ENCODE peak calls at places on chromosomes 6 and 20, in five cellular contexts. One of them, this sample, is unnamed.

GRCh38 chr6:110534731-110535164 is 58.3 kb upstream of the SLC22A16 start:
- DNase-seq in fibroblast of the aortic adventitia: peak
- DNase-seq in prostate gland: peak
- DNase-seq in astrocyte of the cerebellum: peak
- DNase-seq in stomach: no peak
- DNase-seq in this sample: no peak

GRCh38 chr20:951384-952169 is 35.4 kb upstream of the ANGPT4 start:
- DNase-seq in fibroblast of the aortic adventitia: no peak
- DNase-seq in prostate gland: no peak
- DNase-seq in astrocyte of the cerebellum: no peak
- DNase-seq in stomach: no peak
- DNase-seq in this sample: no peak

GRCh38 chr6:87675004-87675681 is 26.9 kb downstream of the AKIRIN2 start:
- DNase-seq in fibroblast of the aortic adventitia: no peak
- DNase-seq in prostate gland: no peak
- DNase-seq in astrocyte of the cerebellum: no peak
- DNase-seq in stomach: no peak
- DNase-seq in this sample: no peak

GRCh38 chr6:113362542-113363430 is 494.4 kb upstream of the MARCKS start:
- DNase-seq in fibroblast of the aortic adventitia: peak
- DNase-seq in prostate gland: no peak
- DNase-seq in astrocyte of the cerebellum: no peak
- DNase-seq in stomach: no peak
- DNase-seq in this sample: no peak

GRCh38 chr20:20649945-20650344 is 62.5 kb downstream of the RALGAPA2 start:
- DNase-seq in fibroblast of the aortic adventitia: no peak
- DNase-seq in prostate gland: no peak
- DNase-seq in astrocyte of the cerebellum: no peak
- DNase-seq in stomach: no peak
- DNase-seq in this sample: no peak

GRCh38 chr6:40968620-40969145 is 70.3 kb downstream of the UNC5CL start:
- DNase-seq in fibroblast of the aortic adventitia: peak
- DNase-seq in prostate gland: no peak
- DNase-seq in astrocyte of the cerebellum: no peak
- DNase-seq in stomach: no peak
- DNase-seq in this sample: no peak

GRCh38 chr6:971981-972640 is 279.2 kb upstream of the EXOC2 start:
- DNase-seq in fibroblast of the aortic adventitia: no peak
- DNase-seq in prostate gland: no peak
- DNase-seq in astrocyte of the cerebellum: no peak
- DNase-seq in stomach: no peak
- DNase-seq in this sample: peak

GRCh38 chr20:1975251-1975650 is 18.6 kb downstream of the PDYN start:
- DNase-seq in fibroblast of the aortic adventitia: no peak
- DNase-seq in prostate gland: no peak
- DNase-seq in astrocyte of the cerebellum: no peak
- DNase-seq in stomach: no peak
- DNase-seq in this sample: no peak

GRCh38 chr20:17762243-17762872 is 62.6 kb downstream of the BANF2 start:
- DNase-seq in fibroblast of the aortic adventitia: no peak
- DNase-seq in prostate gland: no peak
- DNase-seq in astrocyte of the cerebellum: no peak
- DNase-seq in stomach: peak
- DNase-seq in this sample: no peak

GRCh38 chr6:50905297-50905696 is 86.6 kb downstream of the TFAP2B start:
- DNase-seq in fibroblast of the aortic adventitia: no peak
- DNase-seq in prostate gland: no peak
- DNase-seq in astrocyte of the cerebellum: no peak
- DNase-seq in stomach: no peak
- DNase-seq in this sample: no peak

GRCh38 chr6:1296542-1296941 is 15.4 kb upstream of the FOXQ1 start:
- DNase-seq in fibroblast of the aortic adventitia: peak
- DNase-seq in prostate gland: no peak
- DNase-seq in astrocyte of the cerebellum: no peak
- DNase-seq in stomach: no peak
- DNase-seq in this sample: no peak

GRCh38 chr6:122789862-122790739 is 1.0 kb downstream of the SMPDL3A start:
- DNase-seq in fibroblast of the aortic adventitia: peak
- DNase-seq in prostate gland: peak
- DNase-seq in astrocyte of the cerebellum: no peak
- DNase-seq in stomach: no peak
- DNase-seq in this sample: no peak

GRCh38 chr20:45935416-45936046 is 1.0 kb downstream of the PCIF1 start:
- DNase-seq in fibroblast of the aortic adventitia: no peak
- DNase-seq in prostate gland: no peak
- DNase-seq in astrocyte of the cerebellum: no peak
- DNase-seq in stomach: no peak
- DNase-seq in this sample: no peak

GRCh38 chr6:130749402-130749801 is 77.8 kb upstream of the SMLR1 start:
- DNase-seq in fibroblast of the aortic adventitia: no peak
- DNase-seq in prostate gland: no peak
- DNase-seq in astrocyte of the cerebellum: no peak
- DNase-seq in stomach: no peak
- DNase-seq in this sample: no peak

GRCh38 chr20:55893031-55893430 is 112.3 kb downstream of the CBLN4 start:
- DNase-seq in fibroblast of the aortic adventitia: no peak
- DNase-seq in prostate gland: no peak
- DNase-seq in astrocyte of the cerebellum: no peak
- DNase-seq in stomach: no peak
- DNase-seq in this sample: no peak

GRCh38 chr20:16434087-16434664 is 139.1 kb downstream of the KIF16B start:
- DNase-seq in fibroblast of the aortic adventitia: peak
- DNase-seq in prostate gland: no peak
- DNase-seq in astrocyte of the cerebellum: no peak
- DNase-seq in stomach: peak
- DNase-seq in this sample: peak

GRCh38 chr6:62999796-63000195 is 211.5 kb upstream of the FKBP1C start:
- DNase-seq in fibroblast of the aortic adventitia: no peak
- DNase-seq in prostate gland: no peak
- DNase-seq in astrocyte of the cerebellum: no peak
- DNase-seq in stomach: no peak
- DNase-seq in this sample: no peak

GRCh38 chr20:35339007-35339406 is 46.8 kb upstream of the FAM83C start:
- DNase-seq in fibroblast of the aortic adventitia: peak
- DNase-seq in prostate gland: no peak
- DNase-seq in astrocyte of the cerebellum: peak
- DNase-seq in stomach: no peak
- DNase-seq in this sample: peak

GRCh38 chr6:7542878-7543394 is 1.5 kb downstream of the DSP start:
- DNase-seq in fibroblast of the aortic adventitia: peak
- DNase-seq in prostate gland: peak
- DNase-seq in astrocyte of the cerebellum: no peak
- DNase-seq in stomach: peak
- DNase-seq in this sample: no peak

GRCh38 chr6:36858407-36858981 is 16.1 kb downstream of the PPIL1 start:
- DNase-seq in fibroblast of the aortic adventitia: peak
- DNase-seq in prostate gland: peak
- DNase-seq in astrocyte of the cerebellum: peak
- DNase-seq in stomach: no peak
- DNase-seq in this sample: no peak

GRCh38 chr20:57411406-57412283 is 20.4 kb downstream of the RBM38 start:
- DNase-seq in fibroblast of the aortic adventitia: no peak
- DNase-seq in prostate gland: no peak
- DNase-seq in astrocyte of the cerebellum: no peak
- DNase-seq in stomach: no peak
- DNase-seq in this sample: no peak

GRCh38 chr6:44116643-44117382 is 10.4 kb downstream of the MRPL14 start:
- DNase-seq in fibroblast of the aortic adventitia: peak
- DNase-seq in prostate gland: no peak
- DNase-seq in astrocyte of the cerebellum: peak
- DNase-seq in stomach: no peak
- DNase-seq in this sample: no peak

GRCh38 chr6:136226027-136226673 is 24.0 kb downstream of the MTFR2 start:
- DNase-seq in fibroblast of the aortic adventitia: peak
- DNase-seq in prostate gland: peak
- DNase-seq in astrocyte of the cerebellum: peak
- DNase-seq in stomach: peak
- DNase-seq in this sample: no peak

GRCh38 chr6:402901-403658 is 11.5 kb downstream of the IRF4 start:
- DNase-seq in fibroblast of the aortic adventitia: no peak
- DNase-seq in prostate gland: no peak
- DNase-seq in astrocyte of the cerebellum: no peak
- DNase-seq in stomach: no peak
- DNase-seq in this sample: no peak

GRCh38 chr6:162625846-162626540 is 101.6 kb downstream of the PRKN start:
- DNase-seq in fibroblast of the aortic adventitia: no peak
- DNase-seq in prostate gland: no peak
- DNase-seq in astrocyte of the cerebellum: no peak
- DNase-seq in stomach: no peak
- DNase-seq in this sample: no peak

GRCh38 chr6:19137419-19138035 is 699.6 kb upstream of the ID4 start:
- DNase-seq in fibroblast of the aortic adventitia: no peak
- DNase-seq in prostate gland: no peak
- DNase-seq in astrocyte of the cerebellum: no peak
- DNase-seq in stomach: no peak
- DNase-seq in this sample: no peak

GRCh38 chr20:31751126-31751525 is 12.0 kb downstream of the TPX2 start:
- DNase-seq in fibroblast of the aortic adventitia: peak
- DNase-seq in prostate gland: no peak
- DNase-seq in astrocyte of the cerebellum: peak
- DNase-seq in stomach: no peak
- DNase-seq in this sample: no peak

GRCh38 chr6:104344223-104344622 is 515.5 kb downstream of the HACE1 start:
- DNase-seq in fibroblast of the aortic adventitia: no peak
- DNase-seq in prostate gland: no peak
- DNase-seq in astrocyte of the cerebellum: no peak
- DNase-seq in stomach: no peak
- DNase-seq in this sample: no peak

GRCh38 chr6:104349191-104349590 is 510.5 kb downstream of the HACE1 start:
- DNase-seq in fibroblast of the aortic adventitia: no peak
- DNase-seq in prostate gland: no peak
- DNase-seq in astrocyte of the cerebellum: no peak
- DNase-seq in stomach: no peak
- DNase-seq in this sample: no peak
- H3K4me3 ChIP-seq in fibroblast of the aortic adventitia: no peak
- H3K4me3 ChIP-seq in prostate gland: no peak
- H3K4me3 ChIP-seq in astrocyte of the cerebellum: no peak
- H3K4me3 ChIP-seq in stomach: no peak
- H3K4me3 ChIP-seq in this sample: no peak

GRCh38 chr6:107801195-107801594 is 22.9 kb downstream of the SCML4 start:
- DNase-seq in fibroblast of the aortic adventitia: no peak
- DNase-seq in prostate gland: no peak
- DNase-seq in astrocyte of the cerebellum: no peak
- DNase-seq in stomach: no peak
- DNase-seq in this sample: no peak

GRCh38 chr6:107803957-107804356 is 20.2 kb downstream of the SCML4 start:
- DNase-seq in fibroblast of the aortic adventitia: no peak
- DNase-seq in prostate gland: no peak
- DNase-seq in astrocyte of the cerebellum: no peak
- DNase-seq in stomach: no peak
- DNase-seq in this sample: no peak

GRCh38 chr6:107794771-107795170 is 29.3 kb downstream of the SCML4 start:
- DNase-seq in fibroblast of the aortic adventitia: no peak
- DNase-seq in prostate gland: no peak
- DNase-seq in astrocyte of the cerebellum: no peak
- DNase-seq in stomach: no peak
- DNase-seq in this sample: no peak

GRCh38 chr6:107805504-107805903 is 18.6 kb downstream of the SCML4 start:
- DNase-seq in fibroblast of the aortic adventitia: no peak
- DNase-seq in prostate gland: no peak
- DNase-seq in astrocyte of the cerebellum: no peak
- DNase-seq in stomach: no peak
- DNase-seq in this sample: no peak

DNA sequence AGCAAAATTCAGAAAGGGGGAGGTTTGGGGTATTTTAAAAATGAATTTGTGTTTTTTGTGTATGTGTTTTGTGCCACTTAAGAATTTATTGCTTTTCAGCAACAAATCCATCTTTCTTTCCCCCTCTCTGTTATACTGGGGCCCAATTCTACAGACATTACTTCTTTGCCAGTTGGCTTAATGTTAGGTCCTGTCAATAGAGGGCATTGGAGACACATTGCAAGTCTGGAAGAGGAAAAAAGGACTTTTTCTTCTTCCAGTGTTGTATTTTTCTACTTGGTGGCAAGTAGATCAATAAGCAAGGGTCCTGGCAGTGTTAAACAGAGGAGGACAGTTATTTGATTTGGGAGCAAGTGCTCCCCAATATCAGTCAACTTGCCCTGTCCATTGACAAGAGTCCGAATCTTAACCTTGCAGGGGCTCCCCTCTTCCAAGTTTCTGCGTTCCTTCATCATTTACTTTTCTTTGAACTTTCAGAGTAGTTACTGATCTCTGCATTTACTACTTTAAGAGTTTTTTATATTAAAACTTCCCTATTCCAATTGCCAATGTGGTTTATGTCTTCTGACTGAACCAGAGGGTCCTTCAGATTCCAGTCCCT is 23.4 kb downstream of the SCML4 start:
- DNase-seq in fibroblast of the aortic adventitia: peak
- DNase-seq in prostate gland: no peak
- DNase-seq in astrocyte of the cerebellum: no peak
- DNase-seq in stomach: no peak
- DNase-seq in this sample: no peak
- TF ChIP-seq CTCF in fibroblast of the aortic adventitia: peak
- TF ChIP-seq CTCF in prostate gland: no peak
- TF ChIP-seq CTCF in astrocyte of the cerebellum: peak
- TF ChIP-seq CTCF in stomach: no peak
- TF ChIP-seq CTCF in this sample: no peak

DNA sequence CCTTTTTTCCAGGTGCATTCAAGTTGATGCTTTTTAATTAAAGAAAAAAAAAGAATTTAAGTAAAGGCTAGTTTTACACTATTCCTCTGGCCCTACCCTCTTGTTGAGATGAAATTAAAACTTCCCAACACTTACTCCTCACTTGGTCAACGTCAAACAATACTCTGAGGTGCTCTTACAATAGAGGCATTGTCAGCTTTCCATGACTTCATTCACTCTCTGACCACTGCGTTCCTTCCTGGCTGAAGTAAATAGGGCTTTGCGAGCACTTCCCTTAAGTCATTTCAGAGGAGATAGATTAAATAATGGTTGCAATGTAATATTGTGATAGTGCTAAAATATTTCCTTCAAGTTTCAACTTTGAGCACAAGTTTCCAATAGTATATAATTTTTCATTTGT is 229.8 kb upstream of the CEP162 start:
- DNase-seq in fibroblast of the aortic adventitia: no peak
- DNase-seq in prostate gland: no peak
- DNase-seq in astrocyte of the cerebellum: no peak
- DNase-seq in stomach: no peak
- DNase-seq in this sample: no peak
- H3K4me3 ChIP-seq in fibroblast of the aortic adventitia: no peak
- H3K4me3 ChIP-seq in prostate gland: no peak
- H3K4me3 ChIP-seq in astrocyte of the cerebellum: no peak
- H3K4me3 ChIP-seq in stomach: no peak
- H3K4me3 ChIP-seq in this sample: no peak

DNA sequence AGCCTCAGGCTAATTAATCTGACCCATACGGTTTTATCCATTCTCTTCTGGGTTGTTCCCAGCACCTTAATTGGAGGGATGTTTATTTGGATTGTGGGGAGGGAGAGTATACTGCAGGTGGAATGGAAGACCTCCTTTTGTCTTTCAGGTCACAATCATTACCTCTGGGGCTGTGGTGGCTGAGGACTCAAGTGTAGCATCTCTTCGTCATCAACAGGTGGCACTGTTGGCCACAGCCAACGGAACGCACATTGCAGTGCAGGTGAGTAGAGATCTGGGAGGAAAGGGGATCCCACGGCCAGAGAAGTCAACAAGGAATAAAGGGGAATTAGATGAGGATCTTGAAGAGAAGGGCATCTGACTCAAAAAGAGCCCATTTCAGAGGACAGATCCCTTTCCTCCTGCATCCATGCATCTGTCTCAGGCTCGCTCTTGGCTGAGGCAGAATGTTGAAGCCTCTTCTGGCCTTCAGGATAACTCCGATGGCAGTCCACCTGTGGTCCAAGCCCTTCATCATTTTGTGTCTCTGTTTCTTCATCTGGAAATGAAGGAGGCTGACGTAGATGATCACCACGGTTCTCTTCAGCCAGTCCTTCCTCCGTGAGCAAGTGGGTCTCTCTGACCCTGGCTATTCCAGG is 3.2 kb upstream of the DEF6 start:
- DNase-seq in fibroblast of the aortic adventitia: peak
- DNase-seq in prostate gland: peak
- DNase-seq in astrocyte of the cerebellum: peak
- DNase-seq in stomach: peak
- DNase-seq in this sample: no peak
- TF ChIP-seq CTCF in fibroblast of the aortic adventitia: peak
- TF ChIP-seq CTCF in prostate gland: peak
- TF ChIP-seq CTCF in astrocyte of the cerebellum: peak
- TF ChIP-seq CTCF in stomach: no peak
- TF ChIP-seq CTCF in this sample: peak